ENCODE peak calls at places on chromosomes 13 and 19, in six cellular contexts. U, S, B, G, J and H are unnamed samples.

GRCh38 chr13:51912091-51912490 is 50.3 kb downstream of the CCDC70 start:
- DNase-seq in U (peak; percentile 73), S (no peak), B (no peak), G (no peak), J (no peak), H (peak; percentile 43)

GRCh38 chr13:25502551-25502950 is 130.8 kb downstream of the ATP8A2 start:
- DNase-seq in U (no peak), S (no peak), B (no peak), G (no peak), J (no peak), H (no peak)

GRCh38 chr19:16328824-16329482 is 4.3 kb downstream of the KLF2 start:
- DNase-seq in U (peak; percentile 6), S (no peak), B (peak; percentile 47), G (no peak), J (no peak), H (peak; percentile 64)

GRCh38 chr13:112963641-112964040 is 5.4 kb upstream of the MCF2L start:
- DNase-seq in U (no peak), S (no peak), B (no peak), G (no peak), J (no peak), H (no peak)

GRCh38 chr13:111398715-111399299 is 78.4 kb downstream of the TEX29 start:
- DNase-seq in U (no peak), S (no peak), B (no peak), G (no peak), J (no peak), H (no peak)

GRCh38 chr13:89900104-89900760 is 1447.3 kb upstream of the MIR17HG start:
- DNase-seq in U (no peak), S (no peak), B (no peak), G (no peak), J (no peak), H (peak; percentile 22)

GRCh38 chr13:48156466-48156865 is 61.6 kb upstream of the MED4 start:
- DNase-seq in U (no peak), S (no peak), B (no peak), G (no peak), J (no peak), H (peak; percentile 15)

GRCh38 chr19:49155830-49156346 is 692 bp upstream of the HRC start:
- DNase-seq in U (no peak), S (no peak), B (no peak), G (peak; percentile 74), J (no peak), H (no peak)

GRCh38 chr19:47013041-47013517 is 6.6 kb upstream of the NPAS1 start:
- DNase-seq in U (peak; percentile 85), S (no peak), B (peak; percentile 58), G (peak; percentile 81), J (peak; percentile 82), H (peak; percentile 83)

GRCh38 chr19:50924576-50924975 is 13.4 kb upstream of the KLK4 start:
- DNase-seq in U (no peak), S (no peak), B (no peak), G (no peak), J (no peak), H (no peak)

GRCh38 chr13:42320375-42320787 is 48.4 kb downstream of the AKAP11 start:
- DNase-seq in U (no peak), S (no peak), B (no peak), G (no peak), J (no peak), H (no peak)